ENCODE peak calls at places on chromosomes 2 and 18, in seven cellular contexts. V, K, S, X, Z, N and G are unnamed samples. For H3K27me3, the result is how much of the 10 kb centered on the place peaks cover.

GRCh38 chr2:54551123-54551756 is 95.1 kb downstream of the SPTBN1 start:
- DNase-seq in K (no peak), S (no peak), N (no peak), X (no peak), Z (no peak), V (no peak), G (no peak)

GRCh38 chr2:100252811-100253698 is 69.2 kb downstream of the LONRF2 start:
- DNase-seq in S (no peak), N (peak), X (peak), K (no peak), Z (no peak), V (no peak), G (no peak)

GRCh38 chr2:134086594-134087219 is 167.2 kb upstream of the MGAT5 start:
- DNase-seq in S (no peak), X (no peak), N (no peak), K (no peak), V (no peak), Z (no peak), G (no peak)

GRCh38 chr2:11123856-11124759 is 31.2 kb upstream of the SLC66A3 start:
- DNase-seq in K (no peak), Z (peak), V (peak), X (no peak), S (peak), N (peak), G (no peak)

GRCh38 chr2:64400733-64401500 is 53.0 kb upstream of the LGALSL start:
- DNase-seq in N (no peak), Z (no peak), S (no peak), X (no peak), K (no peak), V (no peak), G (no peak)

GRCh38 chr2:39603436-39603835 is 62.3 kb upstream of the TMEM178A start:
- DNase-seq in X (no peak), N (no peak), S (no peak), K (no peak), V (no peak), Z (no peak), G (no peak)

GRCh38 chr2:66478729-66479316 is 43.9 kb downstream of the MEIS1 start:
- DNase-seq in V (no peak), X (no peak), K (no peak), N (no peak), Z (no peak), S (no peak), G (no peak)

GRCh38 chr2:348517-348916 is 60.6 kb upstream of the ALKAL2 start:
- DNase-seq in N (no peak), Z (no peak), S (no peak), K (no peak), V (no peak), X (no peak), G (no peak)

GRCh38 chr2:147177449-147177848 is 667.4 kb upstream of the ACVR2A start:
- DNase-seq in X (no peak), Z (no peak), V (no peak), K (no peak), N (no peak), S (no peak), G (no peak)

GRCh38 chr2:127674241-127675209 is 805 bp downstream of the LIMS2 start:
- DNase-seq in S (peak), N (peak), V (no peak), Z (peak), K (no peak), X (no peak), G (peak)

GRCh38 chr2:127678531-127678930 is 3.2 kb upstream of the LIMS2 start:
- DNase-seq in K (no peak), X (no peak), N (no peak), Z (no peak), V (no peak), S (no peak), G (peak)

GRCh38 chr2:127673304-127674069 is 1.8 kb downstream of the LIMS2 start:
- DNase-seq in S (no peak), Z (no peak), V (no peak), N (no peak), X (no peak), K (no peak), G (peak)

GRCh38 chr2:127676906-127677305 is 1.6 kb upstream of the LIMS2 start:
- DNase-seq in N (no peak), K (no peak), Z (no peak), S (no peak), X (no peak), V (no peak), G (peak)

DNA sequence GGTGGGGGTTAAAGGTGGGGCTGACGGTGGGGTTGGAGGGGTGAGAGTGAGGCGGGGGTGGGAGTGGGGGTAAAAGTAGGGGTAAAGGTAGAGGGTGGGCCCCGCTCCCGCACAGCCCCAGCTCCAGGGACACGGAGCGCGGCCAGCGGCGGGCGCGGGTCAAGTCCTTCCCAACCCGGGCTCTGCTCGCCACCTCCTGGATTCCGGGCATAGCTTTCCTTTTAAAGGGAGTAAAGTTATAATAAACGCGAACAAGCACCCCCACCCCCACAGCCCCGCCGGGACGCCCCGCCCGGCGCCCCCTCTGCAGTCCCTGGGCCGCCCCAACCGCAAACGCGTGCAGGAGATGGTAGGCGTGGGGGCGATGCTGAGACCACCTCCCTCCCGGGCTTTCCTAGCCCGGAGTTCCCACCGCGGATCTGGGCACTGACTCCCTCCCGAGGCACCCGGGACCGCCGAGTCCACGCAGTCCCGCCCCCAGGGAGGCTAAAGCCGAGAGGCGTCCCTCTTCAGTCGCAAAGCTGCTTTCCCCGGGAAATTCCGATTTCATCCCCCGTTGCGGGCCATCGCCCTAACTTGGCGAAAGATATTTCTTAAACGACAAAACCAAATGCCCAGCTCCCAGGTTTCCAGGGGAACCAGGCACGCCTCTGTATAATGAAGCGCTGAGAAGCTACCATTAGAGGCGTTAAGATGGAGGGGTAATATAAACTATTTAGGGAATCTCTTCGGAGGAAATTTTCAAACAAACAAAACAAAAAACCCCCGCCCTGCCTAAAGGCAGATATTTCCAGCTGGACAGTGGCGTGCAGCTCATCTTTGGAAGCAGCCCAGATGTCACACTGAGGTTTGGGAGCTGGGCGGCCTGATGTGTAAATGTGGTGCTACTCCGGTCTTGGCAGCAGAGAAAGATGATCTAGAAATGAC is at the start of gene LIMS2:
- DNase-seq in S (no peak), X (no peak), K (no peak), N (peak), V (no peak), Z (no peak), G (no peak)
- H3K27me3 ChIP-seq in S (under half), X (under half), K (under half), N (half or more), V (under half), Z (under half), G (under half)

DNA sequence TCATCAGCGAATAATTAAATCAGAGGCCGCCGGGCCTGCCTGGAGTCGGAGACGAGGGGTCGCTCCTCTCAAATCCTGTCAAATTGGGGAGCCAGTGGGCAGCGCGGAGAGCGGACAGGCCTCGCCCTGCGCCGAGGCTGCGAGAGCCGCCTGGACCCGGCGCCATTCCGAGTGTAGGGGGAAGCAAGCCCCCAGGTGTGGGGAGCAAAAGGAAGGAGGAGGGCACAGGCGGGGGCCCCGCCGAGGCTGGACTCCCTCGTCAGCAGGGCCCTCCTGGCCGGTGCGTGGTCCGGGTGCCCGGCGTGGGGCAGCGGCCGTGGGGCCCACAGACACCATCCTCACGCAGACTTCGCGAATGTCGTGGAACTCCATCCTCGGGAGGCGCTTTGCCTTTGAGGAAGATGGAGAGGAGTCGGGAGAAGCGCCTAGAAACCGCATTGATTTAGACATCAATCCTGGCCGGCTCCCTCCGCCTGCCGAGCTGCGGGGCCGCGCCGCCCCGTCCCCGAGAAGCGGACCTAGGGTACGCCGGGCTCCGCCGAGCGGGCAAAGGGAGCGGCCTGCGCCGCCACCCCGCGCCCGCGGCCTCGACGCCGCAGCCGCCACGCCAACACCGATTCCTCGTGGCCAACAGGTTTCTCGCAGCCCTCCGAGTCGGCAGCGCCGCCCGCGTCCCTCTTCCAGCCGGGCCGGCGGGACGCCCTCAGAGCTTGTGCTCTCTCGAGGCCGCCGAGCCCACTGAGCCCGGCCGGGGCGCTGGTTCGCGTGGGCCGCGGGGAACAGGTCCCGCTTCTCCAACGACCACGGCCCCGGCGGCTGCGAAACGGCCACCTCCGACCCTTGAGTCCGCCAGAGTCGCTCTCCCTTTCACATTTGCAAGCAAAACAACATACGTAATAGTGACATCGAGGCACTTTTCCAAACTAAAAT is 6.7 kb upstream of the ONECUT2 start:
- DNase-seq in Z (no peak), S (no peak), X (no peak), V (no peak), N (peak), K (no peak), G (no peak)
- H3K27me3 ChIP-seq in Z (half or more), S (under half), X (half or more), V (under half), N (half or more), K (under half), G (half or more)

GRCh38 chr2:73292316-73292905 is 937 bp downstream of the EGR4 start:
- DNase-seq in V (no peak), Z (no peak), K (no peak), X (no peak), S (no peak), N (no peak), G (no peak)

GRCh38 chr2:73290049-73290839 is 3.1 kb downstream of the EGR4 start:
- DNase-seq in Z (peak), V (no peak), S (peak), K (no peak), N (no peak), X (no peak), G (no peak)

GRCh38 chr2:73291461-73292315 is 1.7 kb downstream of the EGR4 start:
- DNase-seq in X (no peak), N (peak), Z (no peak), V (no peak), S (peak), K (no peak), G (no peak)

GRCh38 chr2:73291093-73291460 is 2.3 kb downstream of the EGR4 start:
- DNase-seq in K (peak), X (no peak), S (peak), Z (peak), N (peak), V (no peak), G (no peak)

DNA sequence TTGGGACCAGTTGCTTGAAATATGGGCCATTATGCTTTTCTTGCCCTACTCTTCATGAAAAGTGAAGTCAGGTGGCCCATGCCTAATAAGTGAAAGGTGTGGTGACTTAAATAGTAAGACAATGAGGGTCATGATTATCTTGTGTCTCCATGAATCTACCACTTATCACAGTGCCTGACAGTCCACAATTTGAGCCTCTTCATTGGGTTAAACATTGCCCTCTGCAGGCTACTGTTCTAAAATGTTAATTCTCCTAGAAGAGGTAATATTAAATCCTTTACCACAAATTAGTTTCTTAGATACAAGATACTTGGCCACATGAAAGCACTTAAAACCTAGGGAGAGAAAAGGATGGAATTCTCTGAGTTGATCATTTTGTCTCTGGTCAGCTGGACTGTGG is 4.0 kb downstream of the EGR4 start:
- DNase-seq in X (no peak), Z (no peak), V (no peak), S (no peak), N (no peak), K (no peak), G (no peak)
- H3K27me3 ChIP-seq in X (half or more), Z (under half), V (under half), S (under half), N (half or more), K (under half), G (under half)

DNA sequence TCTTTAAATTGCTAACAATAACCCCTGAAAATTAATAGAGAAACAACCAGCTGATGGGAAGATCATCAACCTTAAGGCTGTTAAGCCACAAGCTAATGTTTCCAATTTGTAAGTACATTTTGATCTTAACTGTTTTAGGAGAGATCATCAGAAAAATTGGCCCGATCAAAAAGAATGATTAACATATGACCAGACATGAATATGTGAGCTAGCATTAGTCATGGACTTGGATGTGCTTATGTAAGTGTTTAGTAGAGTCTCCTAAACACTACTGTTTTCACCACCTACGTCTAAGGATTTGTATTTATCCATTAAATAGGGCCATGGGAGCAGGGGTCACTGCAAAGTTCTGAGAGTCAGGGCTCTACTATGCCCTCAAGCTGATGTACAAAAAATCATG is 4.3 kb downstream of the LMAN1 start:
- DNase-seq in V (no peak), X (no peak), Z (no peak), K (no peak), N (no peak), S (no peak), G (no peak)
- H3K27me3 ChIP-seq in V (under half), X (under half), Z (under half), K (under half), N (under half), S (under half), G (under half)

GRCh38 chr18:39571511-39571910 is 2005.9 kb upstream of the CELF4 start:
- DNase-seq in K (no peak), X (no peak), V (no peak), S (peak), Z (no peak), N (no peak), G (no peak)
- H3K27me3 ChIP-seq in K (under half), X (under half), V (under half), S (under half), Z (under half), N (under half), G (under half)

DNA sequence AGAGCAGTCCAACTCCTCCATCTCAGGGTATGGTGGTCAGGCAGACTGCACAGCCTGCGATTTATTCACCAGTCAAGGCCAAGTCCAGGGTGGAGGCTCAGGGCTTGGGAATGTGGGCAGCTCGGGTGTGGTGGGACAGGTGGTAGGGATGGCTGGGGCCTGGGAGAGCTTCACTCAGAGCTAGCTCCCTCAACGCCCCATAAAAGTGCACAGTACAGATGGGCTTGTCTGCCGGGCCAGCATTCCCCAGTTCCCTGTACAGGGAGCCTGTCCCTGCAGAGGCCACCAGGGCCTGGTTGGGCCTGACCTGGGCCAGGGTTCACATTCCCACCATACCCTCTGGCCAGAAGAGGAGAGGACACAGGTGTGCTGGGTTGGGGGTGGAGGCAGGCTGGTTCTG is 49.2 kb upstream of the OTOS start:
- DNase-seq in N (peak), X (peak), S (no peak), Z (no peak), K (no peak), V (no peak), G (peak)
- H3K27me3 ChIP-seq in N (under half), X (under half), S (under half), Z (under half), K (under half), V (under half), G (under half)

GRCh38 chr2:172096661-172097547 is 5.8 kb downstream of the DLX2 start:
- DNase-seq in S (no peak), Z (peak), K (no peak), N (no peak), V (no peak), X (no peak), G (no peak)
- H3K27me3 ChIP-seq in S (under half), Z (half or more), K (under half), N (half or more), V (under half), X (half or more), G (under half)